ENCODE peak calls at places on chromosomes 3 and 15, in seven cellular contexts. One of them, this sample, is unnamed. For H3K4me1 and H3K27me3, the result is how much of the 10 kb centered on the place peaks cover.

GRCh38 chr3:57006949-57007419 is 53.5 kb upstream of the SPATA12 start:
- DNase-seq in breast epithelium: no peak
- DNase-seq in fibroblast of lung: peak
- DNase-seq in colonic mucosa: no peak
- DNase-seq in CD8-positive, alpha-beta memory T cell: no peak
- DNase-seq in effector memory CD4-positive, alpha-beta T cell: no peak
- DNase-seq in hepatocyte: peak
- DNase-seq in this sample: no peak

GRCh38 chr15:71932689-71933088 is 122.3 kb downstream of the NR2E3 start:
- DNase-seq in breast epithelium: no peak
- DNase-seq in fibroblast of lung: no peak
- DNase-seq in colonic mucosa: no peak
- DNase-seq in CD8-positive, alpha-beta memory T cell: no peak
- DNase-seq in effector memory CD4-positive, alpha-beta T cell: no peak
- DNase-seq in hepatocyte: no peak
- DNase-seq in this sample: no peak

GRCh38 chr3:58383904-58384303 is 49.7 kb downstream of the PDHB start:
- DNase-seq in breast epithelium: peak
- DNase-seq in fibroblast of lung: peak
- DNase-seq in colonic mucosa: no peak
- DNase-seq in CD8-positive, alpha-beta memory T cell: no peak
- DNase-seq in effector memory CD4-positive, alpha-beta T cell: no peak
- DNase-seq in hepatocyte: peak
- DNase-seq in this sample: no peak

GRCh38 chr15:65460948-65461347 is 38.2 kb upstream of the IGDCC4 start:
- DNase-seq in breast epithelium: no peak
- DNase-seq in fibroblast of lung: peak
- DNase-seq in colonic mucosa: no peak
- DNase-seq in CD8-positive, alpha-beta memory T cell: no peak
- DNase-seq in effector memory CD4-positive, alpha-beta T cell: no peak
- DNase-seq in hepatocyte: no peak
- DNase-seq in this sample: no peak

GRCh38 chr3:169999433-169999832 is 32.8 kb downstream of the SEC62 start:
- DNase-seq in breast epithelium: no peak
- DNase-seq in fibroblast of lung: no peak
- DNase-seq in colonic mucosa: no peak
- DNase-seq in CD8-positive, alpha-beta memory T cell: no peak
- DNase-seq in effector memory CD4-positive, alpha-beta T cell: no peak
- DNase-seq in hepatocyte: no peak
- DNase-seq in this sample: no peak

GRCh38 chr15:81098884-81099601 is 35.0 kb upstream of the CFAP161 start:
- DNase-seq in breast epithelium: no peak
- DNase-seq in fibroblast of lung: no peak
- DNase-seq in colonic mucosa: no peak
- DNase-seq in CD8-positive, alpha-beta memory T cell: no peak
- DNase-seq in effector memory CD4-positive, alpha-beta T cell: no peak
- DNase-seq in hepatocyte: no peak
- DNase-seq in this sample: no peak

GRCh38 chr3:96700322-96701315 is 113.8 kb upstream of the EPHA6 start:
- DNase-seq in breast epithelium: no peak
- DNase-seq in fibroblast of lung: no peak
- DNase-seq in colonic mucosa: no peak
- DNase-seq in CD8-positive, alpha-beta memory T cell: no peak
- DNase-seq in effector memory CD4-positive, alpha-beta T cell: no peak
- DNase-seq in hepatocyte: peak
- DNase-seq in this sample: no peak

GRCh38 chr3:122415104-122415744 is 638 bp downstream of the WDR5B start:
- DNase-seq in breast epithelium: no peak
- DNase-seq in fibroblast of lung: peak
- DNase-seq in colonic mucosa: peak
- DNase-seq in CD8-positive, alpha-beta memory T cell: peak
- DNase-seq in effector memory CD4-positive, alpha-beta T cell: peak
- DNase-seq in hepatocyte: peak
- DNase-seq in this sample: peak

GRCh38 chr15:79432345-79433311 is 492 bp downstream of the MINAR1 start:
- DNase-seq in breast epithelium: no peak
- DNase-seq in fibroblast of lung: peak
- DNase-seq in colonic mucosa: no peak
- DNase-seq in CD8-positive, alpha-beta memory T cell: no peak
- DNase-seq in effector memory CD4-positive, alpha-beta T cell: no peak
- DNase-seq in hepatocyte: peak
- DNase-seq in this sample: no peak

GRCh38 chr3:77475545-77475944 is 435.6 kb downstream of the ROBO2 start:
- DNase-seq in breast epithelium: no peak
- DNase-seq in fibroblast of lung: no peak
- DNase-seq in colonic mucosa: no peak
- DNase-seq in CD8-positive, alpha-beta memory T cell: no peak
- DNase-seq in effector memory CD4-positive, alpha-beta T cell: no peak
- DNase-seq in hepatocyte: no peak
- DNase-seq in this sample: no peak

GRCh38 chr15:68371160-68371559 is 60.8 kb downstream of the ITGA11 start:
- DNase-seq in breast epithelium: no peak
- DNase-seq in fibroblast of lung: no peak
- DNase-seq in colonic mucosa: no peak
- DNase-seq in CD8-positive, alpha-beta memory T cell: no peak
- DNase-seq in effector memory CD4-positive, alpha-beta T cell: no peak
- DNase-seq in hepatocyte: no peak
- DNase-seq in this sample: no peak

GRCh38 chr3:25785826-25786225 is 2.6 kb upstream of the NGLY1 start:
- DNase-seq in breast epithelium: no peak
- DNase-seq in fibroblast of lung: no peak
- DNase-seq in colonic mucosa: no peak
- DNase-seq in CD8-positive, alpha-beta memory T cell: no peak
- DNase-seq in effector memory CD4-positive, alpha-beta T cell: no peak
- DNase-seq in hepatocyte: no peak
- DNase-seq in this sample: no peak

GRCh38 chr3:62131620-62132019 is 241.7 kb downstream of the FEZF2 start:
- DNase-seq in breast epithelium: no peak
- DNase-seq in fibroblast of lung: peak
- DNase-seq in colonic mucosa: no peak
- DNase-seq in CD8-positive, alpha-beta memory T cell: no peak
- DNase-seq in effector memory CD4-positive, alpha-beta T cell: no peak
- DNase-seq in hepatocyte: no peak
- DNase-seq in this sample: no peak

GRCh38 chr3:94004301-94004910 is 24.0 kb downstream of the STX19 start:
- DNase-seq in breast epithelium: no peak
- DNase-seq in fibroblast of lung: peak
- DNase-seq in colonic mucosa: no peak
- DNase-seq in CD8-positive, alpha-beta memory T cell: no peak
- DNase-seq in effector memory CD4-positive, alpha-beta T cell: no peak
- DNase-seq in hepatocyte: peak
- DNase-seq in this sample: peak

GRCh38 chr15:98395974-98396627 is 252.2 kb upstream of the IGF1R start:
- DNase-seq in breast epithelium: no peak
- DNase-seq in fibroblast of lung: no peak
- DNase-seq in colonic mucosa: no peak
- DNase-seq in CD8-positive, alpha-beta memory T cell: no peak
- DNase-seq in effector memory CD4-positive, alpha-beta T cell: no peak
- DNase-seq in hepatocyte: peak
- DNase-seq in this sample: no peak

GRCh38 chr15:34023932-34024331 is 15.1 kb downstream of the AVEN start:
- DNase-seq in breast epithelium: no peak
- DNase-seq in fibroblast of lung: no peak
- DNase-seq in colonic mucosa: no peak
- DNase-seq in CD8-positive, alpha-beta memory T cell: no peak
- DNase-seq in effector memory CD4-positive, alpha-beta T cell: no peak
- DNase-seq in hepatocyte: no peak
- DNase-seq in this sample: no peak

GRCh38 chr15:40063563-40064011 is 24.6 kb upstream of the SRP14 start:
- DNase-seq in breast epithelium: no peak
- DNase-seq in fibroblast of lung: peak
- DNase-seq in colonic mucosa: no peak
- DNase-seq in CD8-positive, alpha-beta memory T cell: no peak
- DNase-seq in effector memory CD4-positive, alpha-beta T cell: no peak
- DNase-seq in hepatocyte: no peak
- DNase-seq in this sample: no peak

GRCh38 chr3:172980849-172981248 is 160.2 kb downstream of the SPATA16 start:
- DNase-seq in breast epithelium: no peak
- DNase-seq in fibroblast of lung: peak
- DNase-seq in colonic mucosa: no peak
- DNase-seq in CD8-positive, alpha-beta memory T cell: no peak
- DNase-seq in effector memory CD4-positive, alpha-beta T cell: no peak
- DNase-seq in hepatocyte: no peak
- DNase-seq in this sample: no peak

GRCh38 chr3:196502775-196503181 is 790 bp downstream of the RNF168 start:
- DNase-seq in breast epithelium: peak
- DNase-seq in fibroblast of lung: peak
- DNase-seq in colonic mucosa: peak
- DNase-seq in CD8-positive, alpha-beta memory T cell: peak
- DNase-seq in effector memory CD4-positive, alpha-beta T cell: peak
- DNase-seq in hepatocyte: peak
- DNase-seq in this sample: peak

GRCh38 chr3:10505791-10506585 is 602 bp upstream of the ATP2B2 start:
- DNase-seq in breast epithelium: no peak
- DNase-seq in fibroblast of lung: no peak
- DNase-seq in colonic mucosa: no peak
- DNase-seq in CD8-positive, alpha-beta memory T cell: no peak
- DNase-seq in effector memory CD4-positive, alpha-beta T cell: no peak
- DNase-seq in hepatocyte: no peak
- DNase-seq in this sample: no peak

GRCh38 chr15:60918234-60918964 is 310.7 kb downstream of the RORA start:
- DNase-seq in breast epithelium: no peak
- DNase-seq in fibroblast of lung: no peak
- DNase-seq in colonic mucosa: no peak
- DNase-seq in CD8-positive, alpha-beta memory T cell: no peak
- DNase-seq in effector memory CD4-positive, alpha-beta T cell: no peak
- DNase-seq in hepatocyte: peak
- DNase-seq in this sample: no peak

GRCh38 chr15:73927003-73927475 is 777 bp downstream of the LOXL1 start:
- DNase-seq in breast epithelium: peak
- DNase-seq in fibroblast of lung: no peak
- DNase-seq in colonic mucosa: peak
- DNase-seq in CD8-positive, alpha-beta memory T cell: no peak
- DNase-seq in effector memory CD4-positive, alpha-beta T cell: peak
- DNase-seq in hepatocyte: peak
- DNase-seq in this sample: no peak
- H3K4me1 ChIP-seq in breast epithelium: under half
- H3K4me1 ChIP-seq in fibroblast of lung: half or more
- H3K4me1 ChIP-seq in colonic mucosa: under half
- H3K4me1 ChIP-seq in CD8-positive, alpha-beta memory T cell: under half
- H3K4me1 ChIP-seq in effector memory CD4-positive, alpha-beta T cell: under half
- H3K4me1 ChIP-seq in hepatocyte: under half
- H3K4me1 ChIP-seq in this sample: half or more

DNA sequence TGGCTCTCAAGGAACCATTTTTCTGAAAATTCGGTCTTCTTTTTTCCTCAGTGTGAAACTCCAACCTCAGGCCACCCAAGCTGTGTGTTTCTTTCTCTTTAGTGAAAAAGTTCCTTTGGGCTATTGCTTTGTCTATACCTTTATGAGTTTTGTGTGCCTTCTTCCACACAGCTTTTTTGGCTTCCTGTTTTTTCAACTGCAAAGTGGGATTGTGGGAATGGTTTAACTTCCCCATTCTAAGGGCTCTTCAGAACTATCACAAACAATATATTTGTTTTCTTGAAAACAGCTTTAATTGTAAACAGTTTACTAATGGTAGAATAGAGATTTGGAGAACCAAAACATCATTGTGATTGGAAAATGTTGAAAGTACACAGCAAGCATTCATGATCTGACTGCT is 10.4 kb downstream of the SYN2 start:
- DNase-seq in breast epithelium: no peak
- DNase-seq in fibroblast of lung: no peak
- DNase-seq in colonic mucosa: no peak
- DNase-seq in CD8-positive, alpha-beta memory T cell: no peak
- DNase-seq in effector memory CD4-positive, alpha-beta T cell: no peak
- DNase-seq in hepatocyte: no peak
- DNase-seq in this sample: no peak
- H3K27me3 ChIP-seq in breast epithelium: under half
- H3K27me3 ChIP-seq in fibroblast of lung: under half
- H3K27me3 ChIP-seq in colonic mucosa: under half
- H3K27me3 ChIP-seq in CD8-positive, alpha-beta memory T cell: under half
- H3K27me3 ChIP-seq in effector memory CD4-positive, alpha-beta T cell: under half
- H3K27me3 ChIP-seq in hepatocyte: half or more
- H3K27me3 ChIP-seq in this sample: under half

GRCh38 chr15:50353999-50354837 is 780 bp downstream of the GABPB1 start:
- DNase-seq in breast epithelium: peak
- DNase-seq in fibroblast of lung: peak
- DNase-seq in colonic mucosa: peak
- DNase-seq in CD8-positive, alpha-beta memory T cell: peak
- DNase-seq in effector memory CD4-positive, alpha-beta T cell: peak
- DNase-seq in hepatocyte: peak
- DNase-seq in this sample: peak
- H3K4me1 ChIP-seq in breast epithelium: under half
- H3K4me1 ChIP-seq in fibroblast of lung: under half
- H3K4me1 ChIP-seq in colonic mucosa: under half
- H3K4me1 ChIP-seq in CD8-positive, alpha-beta memory T cell: half or more
- H3K4me1 ChIP-seq in effector memory CD4-positive, alpha-beta T cell: under half
- H3K4me1 ChIP-seq in hepatocyte: under half
- H3K4me1 ChIP-seq in this sample: half or more

GRCh38 chr3:129050556-129051295 is 9.9 kb upstream of the GP9 start:
- DNase-seq in breast epithelium: no peak
- DNase-seq in fibroblast of lung: no peak
- DNase-seq in colonic mucosa: no peak
- DNase-seq in CD8-positive, alpha-beta memory T cell: no peak
- DNase-seq in effector memory CD4-positive, alpha-beta T cell: no peak
- DNase-seq in hepatocyte: no peak
- DNase-seq in this sample: no peak

GRCh38 chr3:129045675-129046036 is 14.9 kb upstream of the GP9 start:
- DNase-seq in breast epithelium: no peak
- DNase-seq in fibroblast of lung: no peak
- DNase-seq in colonic mucosa: no peak
- DNase-seq in CD8-positive, alpha-beta memory T cell: peak
- DNase-seq in effector memory CD4-positive, alpha-beta T cell: no peak
- DNase-seq in hepatocyte: no peak
- DNase-seq in this sample: peak

GRCh38 chr3:129046037-129046731 is 14.4 kb upstream of the GP9 start:
- DNase-seq in breast epithelium: no peak
- DNase-seq in fibroblast of lung: no peak
- DNase-seq in colonic mucosa: no peak
- DNase-seq in CD8-positive, alpha-beta memory T cell: no peak
- DNase-seq in effector memory CD4-positive, alpha-beta T cell: no peak
- DNase-seq in hepatocyte: no peak
- DNase-seq in this sample: no peak

GRCh38 chr3:129047553-129047839 is 13.1 kb upstream of the GP9 start:
- DNase-seq in breast epithelium: no peak
- DNase-seq in fibroblast of lung: no peak
- DNase-seq in colonic mucosa: no peak
- DNase-seq in CD8-positive, alpha-beta memory T cell: no peak
- DNase-seq in effector memory CD4-positive, alpha-beta T cell: no peak
- DNase-seq in hepatocyte: no peak
- DNase-seq in this sample: no peak

DNA sequence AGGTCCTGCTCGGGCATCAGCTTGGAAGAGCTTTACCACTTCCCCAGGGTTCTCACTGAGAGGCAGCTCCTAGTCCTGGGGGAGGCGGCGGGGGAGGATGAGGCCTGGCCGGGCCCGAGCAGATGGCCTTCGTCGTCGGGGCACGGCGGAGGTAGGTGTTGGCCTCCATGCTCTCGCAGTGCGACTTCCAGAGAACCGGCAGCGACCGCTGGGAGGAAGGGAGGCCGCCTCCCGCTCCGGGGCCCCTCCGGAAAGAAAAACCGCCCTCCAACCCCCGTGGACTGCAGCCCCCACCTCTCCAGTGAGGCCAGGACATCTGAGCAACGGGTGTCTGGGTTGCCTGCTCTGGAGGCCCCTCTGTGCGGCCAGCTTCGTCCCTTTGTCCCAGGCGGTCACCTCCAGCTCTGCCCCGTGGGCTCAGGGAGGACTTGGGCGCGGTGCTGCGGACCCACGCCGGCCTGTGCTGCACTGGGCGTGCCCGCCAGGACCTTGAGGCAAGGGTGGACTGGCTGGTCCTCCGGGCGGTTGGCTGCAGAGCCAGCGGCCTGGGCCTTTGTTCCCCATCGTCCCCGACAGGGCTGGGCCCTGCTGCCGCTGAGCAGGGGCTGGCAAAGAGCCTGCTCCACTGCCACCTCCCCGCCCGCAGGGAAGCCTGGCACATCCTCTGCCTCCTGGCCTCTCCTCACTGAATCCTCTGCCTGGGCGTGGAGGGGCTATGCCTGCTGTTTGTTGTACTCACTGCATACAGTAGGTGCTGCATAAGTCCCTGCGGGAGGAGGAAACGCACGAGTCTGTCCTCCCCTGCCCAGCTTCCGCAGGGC is 13.6 kb upstream of the GP9 start:
- DNase-seq in breast epithelium: no peak
- DNase-seq in fibroblast of lung: no peak
- DNase-seq in colonic mucosa: no peak
- DNase-seq in CD8-positive, alpha-beta memory T cell: no peak
- DNase-seq in effector memory CD4-positive, alpha-beta T cell: no peak
- DNase-seq in hepatocyte: no peak
- DNase-seq in this sample: no peak
- H3K27me3 ChIP-seq in breast epithelium: under half
- H3K27me3 ChIP-seq in fibroblast of lung: under half
- H3K27me3 ChIP-seq in colonic mucosa: under half
- H3K27me3 ChIP-seq in CD8-positive, alpha-beta memory T cell: under half
- H3K27me3 ChIP-seq in effector memory CD4-positive, alpha-beta T cell: under half
- H3K27me3 ChIP-seq in hepatocyte: under half
- H3K27me3 ChIP-seq in this sample: under half

This sample was measured in CD4-positive, alpha-beta memory T cell.